ENCODE peak calls at places on chromosome 18, in four cellular contexts. Q is left ventricle myocardium inferior, X is AG09319, S is tibial nerve. K is an unnamed sample.

GRCh38 chr18:60053747-60054304 is 154.0 kb downstream of the PMAIP1 start:
- DNase-seq in X (peak; percentile 52), Q (no peak), S (no peak), K (no peak)

GRCh38 chr18:77366725-77367641 is 117.3 kb downstream of the GALR1 start:
- DNase-seq in X (no peak), Q (no peak), S (peak; percentile 39), K (no peak)

GRCh38 chr18:28995319-28995718 is 818.4 kb upstream of the CDH2 start:
- DNase-seq in X (no peak), Q (no peak), S (no peak), K (no peak)

GRCh38 chr18:70781860-70782453 is 493.1 kb downstream of the SOCS6 start:
- DNase-seq in X (no peak), Q (peak; percentile 15), S (no peak), K (no peak)

GRCh38 chr18:37501136-37501535 is 64.5 kb downstream of the CELF4 start:
- DNase-seq in X (no peak), S (no peak), Q (no peak), K (no peak)

GRCh38 chr18:24488824-24489493 is 28.5 kb downstream of the HRH4 start:
- DNase-seq in S (no peak), Q (no peak), X (no peak), K (no peak)

GRCh38 chr18:37537868-37538525 is 27.6 kb downstream of the CELF4 start:
- DNase-seq in X (peak; percentile 16), Q (peak; percentile 72), S (peak; percentile 55), K (peak; percentile 71)

GRCh38 chr18:79634593-79634992 is 45.0 kb upstream of the CTDP1 start:
- DNase-seq in X (no peak), Q (no peak), S (no peak), K (no peak)

GRCh38 chr18:23740105-23740830 is 51.0 kb downstream of the LAMA3 start:
- DNase-seq in S (no peak), X (peak; percentile 30), Q (no peak), K (no peak)

GRCh38 chr18:23635283-23636040 is 27.2 kb downstream of the ANKRD29 start:
- DNase-seq in S (no peak), X (no peak), Q (no peak), K (no peak)

GRCh38 chr18:58172031-58172430 is 128.0 kb downstream of the NEDD4L start:
- DNase-seq in Q (no peak), S (no peak), X (no peak), K (no peak)

GRCh38 chr18:34709631-34710429 is at the start of gene DTNA:
- DNase-seq in X (peak; percentile 85), Q (no peak), S (no peak), K (no peak)

DNA sequence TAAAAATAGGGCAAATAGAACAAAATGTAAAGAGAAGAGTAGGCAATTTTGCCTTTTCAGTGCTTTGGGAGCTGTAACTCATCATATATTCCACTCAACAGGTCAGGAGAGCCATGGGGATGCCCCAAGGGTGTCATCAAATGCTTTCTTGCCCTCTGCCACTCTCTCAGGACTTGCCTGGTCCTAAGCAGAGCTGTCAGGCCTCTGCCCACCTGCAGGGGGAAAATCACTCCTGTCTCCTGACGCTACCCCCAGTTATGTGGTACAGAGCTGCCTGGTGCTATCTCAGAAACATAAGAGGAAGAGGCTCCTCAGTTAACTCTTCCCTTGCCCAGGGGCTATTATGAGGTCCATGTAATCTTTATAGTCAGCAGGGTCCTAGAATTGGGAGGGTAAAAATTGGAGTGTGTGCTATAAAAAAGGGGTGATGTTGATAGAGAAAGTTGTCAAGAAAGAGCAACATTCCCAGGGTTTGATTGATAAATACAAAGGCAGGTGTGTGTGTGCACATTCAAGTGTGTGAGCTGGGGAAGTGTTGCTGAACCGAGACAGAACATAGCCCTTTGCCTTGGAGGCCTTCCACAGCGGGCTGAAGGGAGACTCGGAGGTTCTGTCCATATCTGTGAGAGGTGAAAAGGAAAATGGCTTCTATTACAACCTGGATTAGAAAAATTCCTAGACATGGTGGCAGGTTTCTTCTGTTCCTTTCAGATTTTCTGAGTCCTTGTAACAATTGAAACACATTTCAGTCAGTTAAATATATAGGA is 25.4 kb downstream of the PTPRM start:
- DNase-seq in X (no peak), Q (no peak), S (no peak), K (no peak)
- TF ChIP-seq CTCF in X (no peak), Q (peak; percentile 38), S (no peak), K (no peak)

DNA sequence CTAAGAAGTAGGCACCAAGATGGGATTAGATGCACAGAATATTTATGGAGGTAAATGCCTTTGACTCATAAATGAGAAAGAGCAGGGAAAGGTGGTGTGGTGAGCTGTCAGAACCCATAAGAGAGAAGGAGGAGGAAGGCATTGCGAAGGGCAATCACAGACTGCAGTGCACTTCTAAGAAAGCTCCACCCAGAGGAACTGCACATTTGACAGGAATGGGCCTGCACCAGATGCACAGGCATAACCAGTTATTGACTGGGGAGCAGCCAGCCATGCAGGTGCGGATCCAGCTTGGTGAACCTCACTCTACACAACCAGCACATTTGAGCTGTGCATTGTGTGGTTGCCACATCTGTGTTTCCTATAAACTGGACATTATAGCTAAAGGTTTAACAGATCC is 62.2 kb upstream of the L3MBTL4 start:
- DNase-seq in Q (no peak), S (no peak), X (no peak), K (no peak)
- TF ChIP-seq CTCF in Q (no peak), S (no peak), X (no peak), K (no peak)

GRCh38 chr18:75358928-75359327 is 68.6 kb downstream of the SMIM21 start:
- DNase-seq in Q (no peak), S (no peak), X (no peak), K (no peak)
- TF ChIP-seq CTCF in Q (no peak), S (no peak), X (no peak), K (no peak)

DNA sequence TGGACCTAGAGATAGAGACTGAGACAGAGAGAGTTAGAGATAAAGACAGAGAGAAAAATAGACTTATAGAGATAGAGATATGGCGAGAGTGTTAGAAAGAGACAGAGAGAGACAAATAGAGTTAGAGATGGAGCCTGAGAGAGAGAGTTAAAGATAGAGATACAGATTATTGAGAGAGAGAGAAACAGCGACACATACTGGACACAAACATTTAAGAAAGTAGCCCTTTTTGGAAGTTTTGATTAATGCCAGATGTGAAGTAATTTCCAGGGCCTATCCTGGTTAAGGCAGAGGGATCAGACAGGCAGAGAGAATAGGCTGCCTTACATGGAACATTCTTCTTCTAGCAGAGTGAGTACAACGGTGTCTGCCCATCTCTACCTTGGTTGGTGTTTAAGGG is 311.6 kb upstream of the CDH7 start:
- DNase-seq in S (no peak), Q (no peak), X (no peak), K (no peak)
- TF ChIP-seq CTCF in S (no peak), Q (no peak), X (no peak), K (no peak)

GRCh38 chr18:62196079-62196478 is 9.0 kb downstream of the RELCH start:
- DNase-seq in Q (no peak), X (no peak), S (no peak), K (no peak)
- TF ChIP-seq CTCF in Q (no peak), X (no peak), S (no peak), K (peak; percentile 20)

GRCh38 chr18:45213040-45213333 is 402.3 kb upstream of the SLC14A2 start:
- DNase-seq in X (no peak), Q (no peak), S (no peak), K (no peak)
- TF ChIP-seq CTCF in X (no peak), Q (peak; percentile 22), S (no peak), K (peak; percentile 11)

DNA sequence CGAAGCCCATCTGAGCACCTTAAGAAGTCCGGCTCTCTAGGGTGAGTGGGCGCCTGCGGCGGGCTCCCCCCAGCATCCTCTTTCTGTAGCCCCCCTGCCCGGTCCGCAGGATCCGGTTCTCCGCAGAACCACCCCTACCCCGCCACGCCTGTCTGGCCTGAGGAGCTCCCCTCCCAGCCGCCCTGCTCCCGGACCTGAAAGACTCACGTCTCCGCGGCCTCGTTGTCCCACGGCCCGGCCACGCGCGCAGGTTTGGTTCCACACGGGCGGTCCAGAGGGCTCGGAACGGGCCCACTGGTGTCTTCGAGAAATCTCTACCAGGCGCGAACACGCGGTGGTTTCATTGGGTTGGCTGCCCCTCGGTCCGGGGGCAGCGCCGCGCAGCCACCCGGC is 237 bp downstream of the SLC39A6 start:
- DNase-seq in X (no peak), S (no peak), Q (no peak), K (no peak)
- TF ChIP-seq CTCF in X (no peak), S (no peak), Q (no peak), K (no peak)

GRCh38 chr18:48609114-48609513 is 70.3 kb downstream of the CTIF start:
- DNase-seq in X (no peak), Q (no peak), S (no peak), K (no peak)

GRCh38 chr18:48602759-48603390 is 64.0 kb downstream of the CTIF start:
- DNase-seq in S (no peak), X (no peak), Q (no peak), K (no peak)

GRCh38 chr18:48607049-48607984 is 68.5 kb downstream of the CTIF start:
- DNase-seq in X (peak; percentile 53), Q (peak; percentile 53), S (no peak), K (no peak)

GRCh38 chr18:48608581-48608980 is 69.8 kb downstream of the CTIF start:
- DNase-seq in S (no peak), X (no peak), Q (no peak), K (no peak)

GRCh38 chr18:48605408-48605845 is 66.6 kb downstream of the CTIF start:
- DNase-seq in X (no peak), S (no peak), Q (no peak), K (no peak)
- TF ChIP-seq CTCF in X (no peak), S (no peak), Q (no peak), K (no peak)

GRCh38 chr18:63515279-63515678 is 26.9 kb upstream of the SERPINB12 start:
- DNase-seq in S (no peak), Q (no peak), X (no peak), K (no peak)
- TF ChIP-seq CTCF in S (no peak), Q (no peak), X (no peak), K (peak; percentile 69)

GRCh38 chr18:52283927-52284326 is 56.1 kb upstream of the DCC start:
- DNase-seq in Q (no peak), S (no peak), X (no peak), K (no peak)

GRCh38 chr18:52287151-52287550 is 52.8 kb upstream of the DCC start:
- DNase-seq in S (no peak), X (no peak), Q (no peak), K (no peak)

GRCh38 chr18:52286675-52287074 is 53.3 kb upstream of the DCC start:
- DNase-seq in S (no peak), Q (no peak), X (no peak), K (no peak)

GRCh38 chr18:52288403-52289004 is 51.5 kb upstream of the DCC start:
- DNase-seq in X (no peak), Q (no peak), S (no peak), K (no peak)
- TF ChIP-seq CTCF in X (peak; percentile 15), Q (peak; percentile 57), S (no peak), K (peak; percentile 56)